ENCODE peak calls at places on chromosomes 4 and X, in seven cellular contexts. One of them, this sample, is unnamed.

GRCh38 chrX:141258080-141258479 is 15.8 kb upstream of the SPANXC start:
- DNase-seq in pancreas: no peak
- DNase-seq in NCI-H2081: no peak
- DNase-seq in mesendoderm: no peak
- DNase-seq in tibial nerve: no peak
- DNase-seq in midbrain: no peak
- DNase-seq in caudate nucleus: no peak
- DNase-seq in this sample: no peak

GRCh38 chrX:41014776-41015175 is 70.5 kb upstream of the USP9X start:
- DNase-seq in pancreas: no peak
- DNase-seq in NCI-H2081: no peak
- DNase-seq in mesendoderm: no peak
- DNase-seq in tibial nerve: no peak
- DNase-seq in midbrain: no peak
- DNase-seq in caudate nucleus: no peak
- DNase-seq in this sample: no peak

GRCh38 chr4:129355529-129355928 is 259.6 kb downstream of the C4orf33 start:
- DNase-seq in pancreas: no peak
- DNase-seq in NCI-H2081: no peak
- DNase-seq in mesendoderm: peak; percentile 54
- DNase-seq in tibial nerve: no peak
- DNase-seq in midbrain: peak; percentile 27
- DNase-seq in caudate nucleus: no peak
- DNase-seq in this sample: peak; percentile 46

GRCh38 chr4:3807861-3808521 is 41.8 kb downstream of the ADRA2C start:
- DNase-seq in pancreas: peak; percentile 13
- DNase-seq in NCI-H2081: no peak
- DNase-seq in mesendoderm: peak; percentile 84
- DNase-seq in tibial nerve: no peak
- DNase-seq in midbrain: no peak
- DNase-seq in caudate nucleus: no peak
- DNase-seq in this sample: no peak

GRCh38 chr4:76410621-76411020 is 10.3 kb downstream of the CCDC158 start:
- DNase-seq in pancreas: no peak
- DNase-seq in NCI-H2081: no peak
- DNase-seq in mesendoderm: no peak
- DNase-seq in tibial nerve: no peak
- DNase-seq in midbrain: no peak
- DNase-seq in caudate nucleus: no peak
- DNase-seq in this sample: no peak

GRCh38 chrX:33831211-33831610 is 300.9 kb downstream of the FAM47A start:
- DNase-seq in pancreas: no peak
- DNase-seq in NCI-H2081: no peak
- DNase-seq in mesendoderm: no peak
- DNase-seq in tibial nerve: no peak
- DNase-seq in midbrain: no peak
- DNase-seq in caudate nucleus: no peak
- DNase-seq in this sample: no peak

GRCh38 chr4:123319639-123320038 is 77.0 kb upstream of the SPRY1 start:
- DNase-seq in pancreas: no peak
- DNase-seq in NCI-H2081: no peak
- DNase-seq in mesendoderm: no peak
- DNase-seq in tibial nerve: no peak
- DNase-seq in midbrain: no peak
- DNase-seq in caudate nucleus: no peak
- DNase-seq in this sample: no peak

GRCh38 chrX:99914676-99915075 is 495.4 kb downstream of the PCDH19 start:
- DNase-seq in pancreas: no peak
- DNase-seq in NCI-H2081: no peak
- DNase-seq in mesendoderm: no peak
- DNase-seq in tibial nerve: no peak
- DNase-seq in midbrain: no peak
- DNase-seq in caudate nucleus: no peak
- DNase-seq in this sample: peak; percentile 0

GRCh38 chr4:156756118-156756517 is 215.5 kb downstream of the PDGFC start:
- DNase-seq in pancreas: no peak
- DNase-seq in NCI-H2081: no peak
- DNase-seq in mesendoderm: no peak
- DNase-seq in tibial nerve: no peak
- DNase-seq in midbrain: no peak
- DNase-seq in caudate nucleus: no peak
- DNase-seq in this sample: no peak

GRCh38 chr4:76235915-76236314 is 15.6 kb upstream of the FAM47E start:
- DNase-seq in pancreas: no peak
- DNase-seq in NCI-H2081: no peak
- DNase-seq in mesendoderm: peak; percentile 59
- DNase-seq in tibial nerve: no peak
- DNase-seq in midbrain: no peak
- DNase-seq in caudate nucleus: no peak
- DNase-seq in this sample: no peak

GRCh38 chr4:72378901-72379300 is 190.1 kb downstream of the ADAMTS3 start:
- DNase-seq in pancreas: no peak
- DNase-seq in NCI-H2081: no peak
- DNase-seq in mesendoderm: no peak
- DNase-seq in tibial nerve: no peak
- DNase-seq in midbrain: no peak
- DNase-seq in caudate nucleus: no peak
- DNase-seq in this sample: no peak

GRCh38 chr4:26377352-26378311 is 56.8 kb downstream of the RBPJ start:
- DNase-seq in pancreas: no peak
- DNase-seq in NCI-H2081: no peak
- DNase-seq in mesendoderm: no peak
- DNase-seq in tibial nerve: no peak
- DNase-seq in midbrain: peak; percentile 30
- DNase-seq in caudate nucleus: no peak
- DNase-seq in this sample: peak; percentile 24

GRCh38 chr4:84855774-84856173 is 110.7 kb downstream of the WDFY3 start:
- DNase-seq in pancreas: no peak
- DNase-seq in NCI-H2081: no peak
- DNase-seq in mesendoderm: no peak
- DNase-seq in tibial nerve: no peak
- DNase-seq in midbrain: peak; percentile 74
- DNase-seq in caudate nucleus: peak; percentile 32
- DNase-seq in this sample: peak; percentile 44

GRCh38 chr4:1558205-1558604 is 125.9 kb downstream of the FAM53A start:
- DNase-seq in pancreas: no peak
- DNase-seq in NCI-H2081: no peak
- DNase-seq in mesendoderm: no peak
- DNase-seq in tibial nerve: no peak
- DNase-seq in midbrain: no peak
- DNase-seq in caudate nucleus: no peak
- DNase-seq in this sample: no peak

GRCh38 chrX:40484408-40485091 is 96.2 kb upstream of the ATP6AP2 start:
- DNase-seq in pancreas: no peak
- DNase-seq in NCI-H2081: no peak
- DNase-seq in mesendoderm: peak; percentile 50
- DNase-seq in tibial nerve: no peak
- DNase-seq in midbrain: no peak
- DNase-seq in caudate nucleus: no peak
- DNase-seq in this sample: no peak

GRCh38 chrX:146264763-146265375 is 447.2 kb downstream of the SLITRK2 start:
- DNase-seq in pancreas: no peak
- DNase-seq in NCI-H2081: no peak
- DNase-seq in mesendoderm: no peak
- DNase-seq in tibial nerve: no peak
- DNase-seq in midbrain: no peak
- DNase-seq in caudate nucleus: no peak
- DNase-seq in this sample: no peak

GRCh38 chr4:57064811-57065711 is 45.1 kb downstream of the IGFBP7 start:
- DNase-seq in pancreas: no peak
- DNase-seq in NCI-H2081: no peak
- DNase-seq in mesendoderm: no peak
- DNase-seq in tibial nerve: peak; percentile 55
- DNase-seq in midbrain: no peak
- DNase-seq in caudate nucleus: no peak
- DNase-seq in this sample: peak; percentile 55

GRCh38 chr4:155809835-155810234 is 51.0 kb downstream of the GUCY1B1 start:
- DNase-seq in pancreas: no peak
- DNase-seq in NCI-H2081: peak; percentile 67
- DNase-seq in mesendoderm: peak; percentile 93
- DNase-seq in tibial nerve: no peak
- DNase-seq in midbrain: peak; percentile 63
- DNase-seq in caudate nucleus: no peak
- DNase-seq in this sample: peak; percentile 80

GRCh38 chr4:161817822-161818412 is 345.9 kb downstream of the FSTL5 start:
- DNase-seq in pancreas: no peak
- DNase-seq in NCI-H2081: no peak
- DNase-seq in mesendoderm: no peak
- DNase-seq in tibial nerve: no peak
- DNase-seq in midbrain: no peak
- DNase-seq in caudate nucleus: no peak
- DNase-seq in this sample: no peak

GRCh38 chr4:76562851-76563803 is 128.1 kb downstream of the SHROOM3 start:
- DNase-seq in pancreas: no peak
- DNase-seq in NCI-H2081: no peak
- DNase-seq in mesendoderm: no peak
- DNase-seq in tibial nerve: no peak
- DNase-seq in midbrain: no peak
- DNase-seq in caudate nucleus: no peak
- DNase-seq in this sample: no peak

GRCh38 chr4:110620352-110621327 is 2.2 kb downstream of the PITX2 start:
- DNase-seq in pancreas: peak; percentile 62
- DNase-seq in NCI-H2081: no peak
- DNase-seq in mesendoderm: peak; percentile 89
- DNase-seq in tibial nerve: no peak
- DNase-seq in midbrain: no peak
- DNase-seq in caudate nucleus: no peak
- DNase-seq in this sample: peak; percentile 71

GRCh38 chr4:148355442-148356123 is 86.6 kb downstream of the NR3C2 start:
- DNase-seq in pancreas: no peak
- DNase-seq in NCI-H2081: no peak
- DNase-seq in mesendoderm: no peak
- DNase-seq in tibial nerve: no peak
- DNase-seq in midbrain: no peak
- DNase-seq in caudate nucleus: no peak
- DNase-seq in this sample: no peak

GRCh38 chr4:125517831-125518230 is 203.1 kb downstream of the FAT4 start:
- DNase-seq in pancreas: no peak
- DNase-seq in NCI-H2081: no peak
- DNase-seq in mesendoderm: no peak
- DNase-seq in tibial nerve: no peak
- DNase-seq in midbrain: no peak
- DNase-seq in caudate nucleus: no peak
- DNase-seq in this sample: no peak

GRCh38 chr4:109554971-109555370 is 5.1 kb upstream of the MCUB start:
- DNase-seq in pancreas: no peak
- DNase-seq in NCI-H2081: no peak
- DNase-seq in mesendoderm: no peak
- DNase-seq in tibial nerve: no peak
- DNase-seq in midbrain: no peak
- DNase-seq in caudate nucleus: no peak
- DNase-seq in this sample: peak; percentile 16

GRCh38 chrX:68693481-68694410 is 46.3 kb downstream of the STARD8 start:
- DNase-seq in pancreas: peak; percentile 78
- DNase-seq in NCI-H2081: no peak
- DNase-seq in mesendoderm: peak; percentile 89
- DNase-seq in tibial nerve: peak; percentile 45
- DNase-seq in midbrain: peak; percentile 28
- DNase-seq in caudate nucleus: peak; percentile 3
- DNase-seq in this sample: peak; percentile 75

GRCh38 chr4:59553063-59553738 is 1646.9 kb upstream of the ADGRL3 start:
- DNase-seq in pancreas: no peak
- DNase-seq in NCI-H2081: no peak
- DNase-seq in mesendoderm: peak; percentile 51
- DNase-seq in tibial nerve: no peak
- DNase-seq in midbrain: no peak
- DNase-seq in caudate nucleus: no peak
- DNase-seq in this sample: peak; percentile 11

GRCh38 chr4:119103263-119103662 is 32.4 kb upstream of the MYOZ2 start:
- DNase-seq in pancreas: no peak
- DNase-seq in NCI-H2081: no peak
- DNase-seq in mesendoderm: peak; percentile 98
- DNase-seq in tibial nerve: no peak
- DNase-seq in midbrain: no peak
- DNase-seq in caudate nucleus: no peak
- DNase-seq in this sample: peak; percentile 90